ENCODE peak calls at places on chromosome 6, in six cellular contexts. One of them, this sample, is unnamed.

GRCh38 chr6:168228676-168229367 is 90.8 kb downstream of the DACT2 start:
- DNase-seq in GM10248: no peak
- DNase-seq in colonic mucosa: no peak
- DNase-seq in epithelial cell of esophagus: no peak
- DNase-seq in GM06990: no peak
- DNase-seq in osteoblast: peak; percentile 17
- DNase-seq in this sample: no peak

GRCh38 chr6:11785449-11785951 is 6.9 kb upstream of the ADTRP start:
- DNase-seq in colonic mucosa: no peak
- DNase-seq in GM10248: peak; percentile 73
- DNase-seq in epithelial cell of esophagus: peak; percentile 83
- DNase-seq in GM06990: peak; percentile 56
- DNase-seq in osteoblast: peak; percentile 21
- DNase-seq in this sample: no peak

GRCh38 chr6:3283641-3284435 is 25.1 kb downstream of the PSMG4 start:
- DNase-seq in GM10248: no peak
- DNase-seq in GM06990: no peak
- DNase-seq in colonic mucosa: no peak
- DNase-seq in epithelial cell of esophagus: no peak
- DNase-seq in osteoblast: peak; percentile 57
- DNase-seq in this sample: no peak

GRCh38 chr6:15948930-15949900 is 179.7 kb upstream of the MYLIP start:
- DNase-seq in GM06990: no peak
- DNase-seq in colonic mucosa: peak; percentile 80
- DNase-seq in GM10248: no peak
- DNase-seq in epithelial cell of esophagus: peak; percentile 58
- DNase-seq in osteoblast: no peak
- DNase-seq in this sample: no peak

GRCh38 chr6:32867022-32867477 is 13.1 kb downstream of the PSMB9 start:
- DNase-seq in GM06990: no peak
- DNase-seq in osteoblast: no peak
- DNase-seq in GM10248: peak; percentile 43
- DNase-seq in colonic mucosa: no peak
- DNase-seq in epithelial cell of esophagus: no peak
- DNase-seq in this sample: no peak

GRCh38 chr6:111805511-111806181 is 67.6 kb downstream of the FYN start:
- DNase-seq in osteoblast: no peak
- DNase-seq in epithelial cell of esophagus: no peak
- DNase-seq in GM06990: peak; percentile 70
- DNase-seq in GM10248: peak; percentile 43
- DNase-seq in colonic mucosa: no peak
- DNase-seq in this sample: no peak

GRCh38 chr6:53566755-53567154 is 21.9 kb upstream of the GCLC start:
- DNase-seq in colonic mucosa: no peak
- DNase-seq in epithelial cell of esophagus: no peak
- DNase-seq in osteoblast: no peak
- DNase-seq in GM10248: no peak
- DNase-seq in GM06990: no peak
- DNase-seq in this sample: no peak

GRCh38 chr6:29507319-29507718 is 19.6 kb upstream of the MAS1L start:
- DNase-seq in GM10248: no peak
- DNase-seq in colonic mucosa: no peak
- DNase-seq in osteoblast: no peak
- DNase-seq in GM06990: no peak
- DNase-seq in epithelial cell of esophagus: no peak
- DNase-seq in this sample: peak; percentile 75

GRCh38 chr6:132499757-132500156 is 13.2 kb downstream of the STX7 start:
- DNase-seq in GM06990: no peak
- DNase-seq in colonic mucosa: no peak
- DNase-seq in GM10248: no peak
- DNase-seq in osteoblast: no peak
- DNase-seq in epithelial cell of esophagus: peak; percentile 73
- DNase-seq in this sample: no peak

GRCh38 chr6:157559201-157559756 is 178.3 kb downstream of the ZDHHC14 start:
- DNase-seq in GM06990: no peak
- DNase-seq in epithelial cell of esophagus: no peak
- DNase-seq in colonic mucosa: no peak
- DNase-seq in GM10248: no peak
- DNase-seq in osteoblast: no peak
- DNase-seq in this sample: no peak

GRCh38 chr6:138036111-138036510 is 71.1 kb downstream of the PERP start:
- DNase-seq in epithelial cell of esophagus: peak; percentile 99
- DNase-seq in GM06990: no peak
- DNase-seq in GM10248: no peak
- DNase-seq in osteoblast: no peak
- DNase-seq in colonic mucosa: peak; percentile 70
- DNase-seq in this sample: no peak

GRCh38 chr6:134813146-134813545 is 136.8 kb downstream of the ALDH8A1 start:
- DNase-seq in GM06990: no peak
- DNase-seq in colonic mucosa: no peak
- DNase-seq in epithelial cell of esophagus: no peak
- DNase-seq in GM10248: no peak
- DNase-seq in osteoblast: no peak
- DNase-seq in this sample: no peak

GRCh38 chr6:139853302-139853992 is 479.0 kb upstream of the CITED2 start:
- DNase-seq in epithelial cell of esophagus: no peak
- DNase-seq in osteoblast: no peak
- DNase-seq in GM06990: no peak
- DNase-seq in GM10248: no peak
- DNase-seq in colonic mucosa: peak; percentile 73
- DNase-seq in this sample: no peak

GRCh38 chr6:149271348-149272340 is 45.9 kb upstream of the TAB2 start:
- DNase-seq in epithelial cell of esophagus: no peak
- DNase-seq in osteoblast: no peak
- DNase-seq in colonic mucosa: no peak
- DNase-seq in GM06990: peak; percentile 72
- DNase-seq in GM10248: peak; percentile 62
- DNase-seq in this sample: no peak

GRCh38 chr6:55603987-55604386 is 25.0 kb upstream of the HMGCLL1 start:
- DNase-seq in GM06990: no peak
- DNase-seq in colonic mucosa: no peak
- DNase-seq in GM10248: no peak
- DNase-seq in osteoblast: no peak
- DNase-seq in epithelial cell of esophagus: no peak
- DNase-seq in this sample: no peak
- TF ChIP-seq CTCF in GM06990: no peak
- TF ChIP-seq CTCF in colonic mucosa: no peak
- TF ChIP-seq CTCF in GM10248: no peak
- TF ChIP-seq CTCF in osteoblast: no peak
- TF ChIP-seq CTCF in epithelial cell of esophagus: no peak
- TF ChIP-seq CTCF in this sample: no peak

GRCh38 chr6:5493806-5494205 is 232.5 kb downstream of the FARS2 start:
- DNase-seq in osteoblast: no peak
- DNase-seq in epithelial cell of esophagus: no peak
- DNase-seq in GM10248: no peak
- DNase-seq in GM06990: no peak
- DNase-seq in colonic mucosa: no peak
- DNase-seq in this sample: no peak
- TF ChIP-seq CTCF in osteoblast: no peak
- TF ChIP-seq CTCF in epithelial cell of esophagus: no peak
- TF ChIP-seq CTCF in GM10248: no peak
- TF ChIP-seq CTCF in GM06990: no peak
- TF ChIP-seq CTCF in colonic mucosa: no peak
- TF ChIP-seq CTCF in this sample: no peak

DNA sequence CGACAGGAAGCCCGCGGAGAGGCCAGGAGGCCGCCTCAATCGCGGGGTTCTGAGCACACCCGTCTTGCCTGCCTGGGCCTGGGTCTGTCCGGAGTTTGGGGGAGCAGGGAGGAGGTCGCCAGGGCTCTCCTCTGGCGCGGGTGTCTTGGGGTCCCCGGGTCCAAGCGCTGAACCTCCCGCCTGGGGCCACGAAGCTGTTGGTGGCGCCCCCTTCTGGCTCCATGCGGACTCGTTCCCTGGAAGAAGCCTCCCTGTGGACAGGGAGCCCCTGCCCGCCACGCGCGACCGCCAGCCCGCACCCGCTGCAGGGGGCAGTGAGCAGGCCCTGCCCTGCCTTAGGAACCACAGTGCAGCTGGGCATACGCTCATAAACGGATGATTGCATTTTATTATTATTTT is 44.7 kb downstream of the MCUR1 start:
- DNase-seq in osteoblast: peak; percentile 62
- DNase-seq in GM06990: no peak
- DNase-seq in epithelial cell of esophagus: no peak
- DNase-seq in GM10248: no peak
- DNase-seq in colonic mucosa: no peak
- DNase-seq in this sample: no peak
- TF ChIP-seq CTCF in osteoblast: peak; percentile 14
- TF ChIP-seq CTCF in GM06990: peak; percentile 28
- TF ChIP-seq CTCF in epithelial cell of esophagus: no peak
- TF ChIP-seq CTCF in GM10248: peak; percentile 18
- TF ChIP-seq CTCF in colonic mucosa: no peak
- TF ChIP-seq CTCF in this sample: peak; percentile 31

GRCh38 chr6:106767271-106767670 is 137.9 kb downstream of the QRSL1 start:
- DNase-seq in osteoblast: no peak
- DNase-seq in GM10248: no peak
- DNase-seq in epithelial cell of esophagus: peak; percentile 70
- DNase-seq in colonic mucosa: no peak
- DNase-seq in GM06990: no peak
- DNase-seq in this sample: no peak

GRCh38 chr6:106763361-106763760 is 134.0 kb downstream of the QRSL1 start:
- DNase-seq in GM10248: no peak
- DNase-seq in GM06990: no peak
- DNase-seq in osteoblast: no peak
- DNase-seq in colonic mucosa: no peak
- DNase-seq in epithelial cell of esophagus: no peak
- DNase-seq in this sample: no peak

GRCh38 chr6:106765496-106765895 is 136.1 kb downstream of the QRSL1 start:
- DNase-seq in osteoblast: no peak
- DNase-seq in epithelial cell of esophagus: no peak
- DNase-seq in colonic mucosa: no peak
- DNase-seq in GM10248: no peak
- DNase-seq in GM06990: no peak
- DNase-seq in this sample: no peak

GRCh38 chr6:106764353-106764980 is 135.1 kb downstream of the QRSL1 start:
- DNase-seq in osteoblast: no peak
- DNase-seq in epithelial cell of esophagus: no peak
- DNase-seq in colonic mucosa: no peak
- DNase-seq in GM10248: no peak
- DNase-seq in GM06990: no peak
- DNase-seq in this sample: no peak

GRCh38 chr6:106766201-106766600 is 136.8 kb downstream of the QRSL1 start:
- DNase-seq in colonic mucosa: no peak
- DNase-seq in epithelial cell of esophagus: no peak
- DNase-seq in osteoblast: no peak
- DNase-seq in GM10248: no peak
- DNase-seq in GM06990: no peak
- DNase-seq in this sample: no peak
- TF ChIP-seq CTCF in colonic mucosa: no peak
- TF ChIP-seq CTCF in epithelial cell of esophagus: no peak
- TF ChIP-seq CTCF in osteoblast: no peak
- TF ChIP-seq CTCF in GM10248: no peak
- TF ChIP-seq CTCF in GM06990: no peak
- TF ChIP-seq CTCF in this sample: no peak

GRCh38 chr6:156174026-156174880 is 602.9 kb upstream of the ARID1B start:
- DNase-seq in colonic mucosa: no peak
- DNase-seq in osteoblast: no peak
- DNase-seq in epithelial cell of esophagus: no peak
- DNase-seq in GM10248: no peak
- DNase-seq in GM06990: no peak
- DNase-seq in this sample: no peak

GRCh38 chr6:156175433-156175832 is 601.7 kb upstream of the ARID1B start:
- DNase-seq in GM10248: no peak
- DNase-seq in colonic mucosa: no peak
- DNase-seq in osteoblast: no peak
- DNase-seq in epithelial cell of esophagus: no peak
- DNase-seq in GM06990: no peak
- DNase-seq in this sample: no peak

GRCh38 chr6:156175971-156176421 is 601.2 kb upstream of the ARID1B start:
- DNase-seq in osteoblast: peak; percentile 27
- DNase-seq in epithelial cell of esophagus: peak; percentile 14
- DNase-seq in colonic mucosa: peak; percentile 20
- DNase-seq in GM06990: no peak
- DNase-seq in GM10248: no peak
- DNase-seq in this sample: no peak
- TF ChIP-seq CTCF in osteoblast: no peak
- TF ChIP-seq CTCF in epithelial cell of esophagus: peak; percentile 39
- TF ChIP-seq CTCF in colonic mucosa: no peak
- TF ChIP-seq CTCF in GM06990: peak; percentile 20
- TF ChIP-seq CTCF in GM10248: no peak
- TF ChIP-seq CTCF in this sample: no peak

GRCh38 chr6:37021356-37022129 is 16.1 kb downstream of the FGD2 start:
- DNase-seq in epithelial cell of esophagus: peak; percentile 78
- DNase-seq in colonic mucosa: no peak
- DNase-seq in osteoblast: no peak
- DNase-seq in GM06990: no peak
- DNase-seq in GM10248: no peak
- DNase-seq in this sample: no peak
- TF ChIP-seq CTCF in epithelial cell of esophagus: peak; percentile 71
- TF ChIP-seq CTCF in colonic mucosa: no peak
- TF ChIP-seq CTCF in osteoblast: peak; percentile 63
- TF ChIP-seq CTCF in GM06990: no peak
- TF ChIP-seq CTCF in GM10248: peak; percentile 51
- TF ChIP-seq CTCF in this sample: peak; percentile 59

GRCh38 chr6:5937936-5938706 is 68.6 kb downstream of the NRN1 start:
- DNase-seq in epithelial cell of esophagus: no peak
- DNase-seq in GM10248: no peak
- DNase-seq in GM06990: no peak
- DNase-seq in colonic mucosa: no peak
- DNase-seq in osteoblast: peak; percentile 5
- DNase-seq in this sample: no peak
- TF ChIP-seq CTCF in epithelial cell of esophagus: no peak
- TF ChIP-seq CTCF in GM10248: no peak
- TF ChIP-seq CTCF in GM06990: no peak
- TF ChIP-seq CTCF in colonic mucosa: no peak
- TF ChIP-seq CTCF in osteoblast: no peak
- TF ChIP-seq CTCF in this sample: no peak